ENCODE peak calls at places on chromosome 6, in eight cellular contexts. One of them, this sample, is unnamed.

GRCh38 chr6:7108964-7109836 is 1.4 kb downstream of the RREB1 start:
- DNase-seq in non-pigmented ciliary epithelial cell: no peak
- DNase-seq in omental fat pad: no peak
- DNase-seq in cardiac muscle cell: peak
- DNase-seq in hippocampal formation: no peak
- DNase-seq in choroid plexus epithelial cell: peak
- DNase-seq in brain microvascular endothelial cell: peak
- DNase-seq in substantia nigra: no peak
- DNase-seq in this sample: peak

GRCh38 chr6:116073765-116074450 is 13.2 kb upstream of the FRK start:
- DNase-seq in non-pigmented ciliary epithelial cell: no peak
- DNase-seq in omental fat pad: no peak
- DNase-seq in cardiac muscle cell: no peak
- DNase-seq in hippocampal formation: no peak
- DNase-seq in choroid plexus epithelial cell: peak
- DNase-seq in brain microvascular endothelial cell: peak
- DNase-seq in substantia nigra: no peak
- DNase-seq in this sample: peak

GRCh38 chr6:137850137-137850714 is 16.8 kb upstream of the TNFAIP3 start:
- DNase-seq in non-pigmented ciliary epithelial cell: no peak
- DNase-seq in omental fat pad: no peak
- DNase-seq in cardiac muscle cell: no peak
- DNase-seq in hippocampal formation: no peak
- DNase-seq in choroid plexus epithelial cell: no peak
- DNase-seq in brain microvascular endothelial cell: no peak
- DNase-seq in substantia nigra: no peak
- DNase-seq in this sample: no peak

GRCh38 chr6:125984311-125984710 is 2.0 kb upstream of the TRMT11 start:
- DNase-seq in non-pigmented ciliary epithelial cell: peak
- DNase-seq in omental fat pad: no peak
- DNase-seq in cardiac muscle cell: no peak
- DNase-seq in hippocampal formation: no peak
- DNase-seq in choroid plexus epithelial cell: peak
- DNase-seq in brain microvascular endothelial cell: peak
- DNase-seq in substantia nigra: no peak
- DNase-seq in this sample: peak

GRCh38 chr6:43924222-43924702 is 154.3 kb downstream of the VEGFA start:
- DNase-seq in non-pigmented ciliary epithelial cell: no peak
- DNase-seq in omental fat pad: no peak
- DNase-seq in cardiac muscle cell: no peak
- DNase-seq in hippocampal formation: peak
- DNase-seq in choroid plexus epithelial cell: peak
- DNase-seq in brain microvascular endothelial cell: no peak
- DNase-seq in substantia nigra: peak
- DNase-seq in this sample: no peak

GRCh38 chr6:1901556-1901955 is 291.8 kb downstream of the FOXC1 start:
- DNase-seq in non-pigmented ciliary epithelial cell: no peak
- DNase-seq in omental fat pad: no peak
- DNase-seq in cardiac muscle cell: no peak
- DNase-seq in hippocampal formation: no peak
- DNase-seq in choroid plexus epithelial cell: peak
- DNase-seq in brain microvascular endothelial cell: peak
- DNase-seq in substantia nigra: no peak
- DNase-seq in this sample: no peak

GRCh38 chr6:157072128-157072527 is 251.2 kb downstream of the TMEM242 start:
- DNase-seq in non-pigmented ciliary epithelial cell: no peak
- DNase-seq in omental fat pad: no peak
- DNase-seq in cardiac muscle cell: no peak
- DNase-seq in hippocampal formation: no peak
- DNase-seq in choroid plexus epithelial cell: no peak
- DNase-seq in brain microvascular endothelial cell: no peak
- DNase-seq in substantia nigra: no peak
- DNase-seq in this sample: no peak

GRCh38 chr6:157982580-157983438 is 1.1 kb downstream of the SYNJ2 start:
- DNase-seq in non-pigmented ciliary epithelial cell: no peak
- DNase-seq in omental fat pad: no peak
- DNase-seq in cardiac muscle cell: peak
- DNase-seq in hippocampal formation: no peak
- DNase-seq in choroid plexus epithelial cell: peak
- DNase-seq in brain microvascular endothelial cell: peak
- DNase-seq in substantia nigra: peak
- DNase-seq in this sample: peak

GRCh38 chr6:7882505-7883257 is 27.9 kb downstream of the TXNDC5 start:
- DNase-seq in non-pigmented ciliary epithelial cell: no peak
- DNase-seq in omental fat pad: no peak
- DNase-seq in cardiac muscle cell: no peak
- DNase-seq in hippocampal formation: no peak
- DNase-seq in choroid plexus epithelial cell: no peak
- DNase-seq in brain microvascular endothelial cell: no peak
- DNase-seq in substantia nigra: no peak
- DNase-seq in this sample: no peak

GRCh38 chr6:44012078-44012493 is 115.2 kb downstream of the MRPL14 start:
- DNase-seq in non-pigmented ciliary epithelial cell: peak
- DNase-seq in omental fat pad: peak
- DNase-seq in cardiac muscle cell: no peak
- DNase-seq in hippocampal formation: no peak
- DNase-seq in choroid plexus epithelial cell: peak
- DNase-seq in brain microvascular endothelial cell: peak
- DNase-seq in substantia nigra: no peak
- DNase-seq in this sample: peak

GRCh38 chr6:134347916-134348805 is 30.2 kb upstream of the SGK1 start:
- DNase-seq in non-pigmented ciliary epithelial cell: peak
- DNase-seq in omental fat pad: no peak
- DNase-seq in cardiac muscle cell: no peak
- DNase-seq in hippocampal formation: peak
- DNase-seq in choroid plexus epithelial cell: peak
- DNase-seq in brain microvascular endothelial cell: peak
- DNase-seq in substantia nigra: peak
- DNase-seq in this sample: peak